ENCODE peak calls at places on chromosomes 6 and 20, in nine cellular contexts. I, Q, M, D, A, P, U, H and X are unnamed samples.

GRCh38 chr6:142888461-142888860 is 56.5 kb downstream of the HIVEP2 start:
- DNase-seq in I (no peak), Q (no peak), M (no peak), D (no peak), A (no peak), P (no peak), U (no peak), H (no peak), X (no peak)

GRCh38 chr6:50452001-50452400 is 261.3 kb upstream of the TFAP2D start:
- DNase-seq in I (no peak), Q (no peak), M (no peak), D (no peak), A (no peak), P (no peak), U (no peak), H (no peak), X (no peak)

GRCh38 chr6:127641905-127642304 is 64.9 kb downstream of the C6orf58 start:
- DNase-seq in I (peak), Q (peak), M (peak), D (peak), A (no peak), P (no peak), U (no peak), H (peak), X (no peak)

GRCh38 chr6:7050911-7051779 is 56.6 kb upstream of the RREB1 start:
- DNase-seq in I (peak), Q (peak), M (peak), D (no peak), A (peak), P (no peak), U (no peak), H (peak), X (peak)

GRCh38 chr6:51928320-51928719 is 159.1 kb downstream of the PKHD1 start:
- DNase-seq in I (no peak), Q (no peak), M (no peak), D (no peak), A (no peak), P (no peak), U (no peak), H (no peak), X (no peak)

GRCh38 chr20:17631576-17632319 is 50.3 kb downstream of the RRBP1 start:
- DNase-seq in I (no peak), Q (no peak), M (no peak), D (no peak), A (no peak), P (no peak), U (no peak), H (no peak), X (no peak)

GRCh38 chr6:140380371-140381218 is 1006.1 kb upstream of the CITED2 start:
- DNase-seq in I (no peak), Q (peak), M (no peak), D (no peak), A (no peak), P (no peak), U (no peak), H (no peak), X (no peak)

GRCh38 chr6:110357696-110358535 is at the start of gene METTL24:
- DNase-seq in I (peak), Q (no peak), M (no peak), D (peak), A (no peak), P (no peak), U (no peak), H (peak), X (no peak)

GRCh38 chr6:47132724-47133123 is 90.6 kb upstream of the ADGRF1 start:
- DNase-seq in I (no peak), Q (no peak), M (no peak), D (peak), A (no peak), P (no peak), U (no peak), H (no peak), X (no peak)

GRCh38 chr6:105193647-105194046 is 13.8 kb upstream of the POPDC3 start:
- DNase-seq in I (no peak), Q (peak), M (no peak), D (no peak), A (no peak), P (no peak), U (no peak), H (no peak), X (no peak)

GRCh38 chr20:8504030-8504429 is 372.0 kb downstream of the PLCB1 start:
- DNase-seq in I (no peak), Q (no peak), M (no peak), D (no peak), A (no peak), P (no peak), U (no peak), H (no peak), X (no peak)

GRCh38 chr6:158627168-158627939 is 17.2 kb downstream of the DYNLT1 start:
- DNase-seq in I (peak), Q (no peak), M (no peak), D (no peak), A (no peak), P (no peak), U (no peak), H (peak), X (no peak)

GRCh38 chr6:31070711-31071197 is 41.6 kb downstream of the C6orf15 start:
- DNase-seq in I (peak), Q (peak), M (no peak), D (peak), A (no peak), P (peak), U (no peak), H (peak), X (no peak)

GRCh38 chr6:77292564-77293546 is 170.4 kb downstream of the HTR1B start:
- DNase-seq in I (no peak), Q (peak), M (no peak), D (no peak), A (no peak), P (no peak), U (no peak), H (no peak), X (no peak)

GRCh38 chr6:17584241-17584803 is 15.8 kb upstream of the FAM8A1 start:
- DNase-seq in I (peak), Q (peak), M (peak), D (peak), A (peak), P (no peak), U (no peak), H (no peak), X (no peak)

GRCh38 chr20:32535953-32536823 is 48.9 kb downstream of the NOL4L start:
- DNase-seq in I (peak), Q (peak), M (peak), D (peak), A (no peak), P (peak), U (peak), H (peak), X (no peak)

GRCh38 chr20:57335392-57335791 is 5.8 kb downstream of the SPO11 start:
- DNase-seq in I (no peak), Q (no peak), M (no peak), D (peak), A (no peak), P (no peak), U (no peak), H (no peak), X (no peak)

GRCh38 chr20:47792021-47792618 is 6.8 kb upstream of the SULF2 start:
- DNase-seq in I (peak), Q (peak), M (no peak), D (no peak), A (peak), P (no peak), U (no peak), H (no peak), X (peak)

GRCh38 chr6:69416739-69417138 is 380.1 kb downstream of the LMBRD1 start:
- DNase-seq in I (no peak), Q (no peak), M (peak), D (peak), A (no peak), P (no peak), U (no peak), H (no peak), X (no peak)

GRCh38 chr6:149451361-149452061 is 33.3 kb downstream of the ZC3H12D start:
- DNase-seq in I (peak), Q (no peak), M (no peak), D (no peak), A (no peak), P (no peak), U (no peak), H (peak), X (no peak)